ENCODE peak calls at places on chromosomes 6 and 20, in nine cellular contexts. Y is thoracic aorta; S is CD8-positive, alpha-beta T cell; M is aorta; T is uterus; C is body of pancreas; G is heart left ventricle; D is ovary; W is IMR-90. H is an unnamed sample. For H3K36me3, the result is how much of the 10 kb centered on the place peaks cover.

GRCh38 chr6:36754582-36755434 is 57.2 kb downstream of the RAB44 start:
- DNase-seq in Y (no peak), S (no peak), M (no peak), T (no peak), C (no peak), G (no peak), D (no peak), W (no peak), H (no peak)

GRCh38 chr6:26233608-26234420 is 131.2 kb upstream of the BTN3A2 start:
- DNase-seq in Y (no peak), S (peak), M (peak), T (no peak), C (peak), G (peak), D (no peak), W (peak), H (no peak)

GRCh38 chr6:48087448-48087847 is 23.5 kb downstream of the PTCHD4 start:
- DNase-seq in Y (no peak), S (no peak), M (no peak), T (no peak), C (no peak), G (no peak), D (no peak), W (peak), H (no peak)

GRCh38 chr20:17568972-17569471 is 853 bp upstream of the DSTN start:
- DNase-seq in Y (peak), S (no peak), M (peak), T (peak), C (peak), G (peak), D (peak), W (peak), H (peak)

GRCh38 chr6:108168501-108168979 is 2.7 kb downstream of the NR2E1 start:
- DNase-seq in Y (no peak), S (no peak), M (no peak), T (no peak), C (peak), G (peak), D (no peak), W (no peak), H (no peak)

GRCh38 chr6:51613558-51613957 is 473.9 kb downstream of the PKHD1 start:
- DNase-seq in Y (no peak), S (no peak), M (no peak), T (no peak), C (no peak), G (no peak), D (no peak), W (no peak), H (no peak)

GRCh38 chr6:168130683-168131371 is 51.8 kb upstream of the FRMD1 start:
- DNase-seq in Y (no peak), S (peak), M (no peak), T (no peak), C (no peak), G (no peak), D (no peak), W (no peak), H (no peak)

GRCh38 chr20:4384961-4385360 is 336.7 kb upstream of the PRND start:
- DNase-seq in Y (no peak), S (no peak), M (no peak), T (no peak), C (no peak), G (no peak), D (no peak), W (no peak), H (no peak)

GRCh38 chr6:90739339-90739738 is 152.5 kb upstream of the MAP3K7 start:
- DNase-seq in Y (no peak), S (no peak), M (no peak), T (no peak), C (no peak), G (no peak), D (no peak), W (no peak), H (no peak)

GRCh38 chr6:16800942-16801341 is 39.7 kb upstream of the ATXN1 start:
- DNase-seq in Y (no peak), S (no peak), M (no peak), T (no peak), C (no peak), G (no peak), D (no peak), W (peak), H (peak)

GRCh38 chr6:156102129-156102528 is 646.5 kb upstream of the NOX3 start:
- DNase-seq in Y (no peak), S (no peak), M (no peak), T (no peak), C (no peak), G (no peak), D (no peak), W (peak), H (peak)

GRCh38 chr6:47343631-47344421 is 34.1 kb upstream of the TNFRSF21 start:
- DNase-seq in Y (no peak), S (no peak), M (no peak), T (no peak), C (peak), G (no peak), D (no peak), W (no peak), H (no peak)

GRCh38 chr6:37209461-37210205 is 39.7 kb downstream of the PIM1 start:
- DNase-seq in Y (no peak), S (peak), M (no peak), T (no peak), C (no peak), G (no peak), D (no peak), W (no peak), H (no peak)

GRCh38 chr6:132768051-132768517 is 10.4 kb upstream of the VNN2 start:
- DNase-seq in Y (no peak), S (peak), M (peak), T (no peak), C (peak), G (peak), D (no peak), W (no peak), H (no peak)

GRCh38 chr6:41636803-41637178 is 1.5 kb upstream of the MDFI start:
- DNase-seq in Y (no peak), S (no peak), M (no peak), T (no peak), C (peak), G (no peak), D (no peak), W (no peak), H (no peak)

GRCh38 chr6:11093065-11093590 is 506 bp upstream of the SMIM13 start:
- DNase-seq in Y (no peak), S (no peak), M (no peak), T (no peak), C (peak), G (no peak), D (no peak), W (peak), H (no peak)

GRCh38 chr6:168100803-168101095 is 21.7 kb upstream of the FRMD1 start:
- DNase-seq in Y (no peak), S (no peak), M (peak), T (no peak), C (no peak), G (peak), D (no peak), W (no peak), H (no peak)

GRCh38 chr20:39106791-39107190 is 144.6 kb downstream of the DHX35 start:
- DNase-seq in Y (no peak), S (no peak), M (no peak), T (no peak), C (no peak), G (no peak), D (no peak), W (no peak), H (no peak)

GRCh38 chr6:107720762-107721161 is 103.4 kb downstream of the SCML4 start:
- DNase-seq in Y (no peak), S (no peak), M (no peak), T (no peak), C (no peak), G (no peak), D (no peak), W (no peak), H (no peak)

GRCh38 chr6:129475477-129476247 is 234.3 kb downstream of the ARHGAP18 start:
- DNase-seq in Y (no peak), S (no peak), M (no peak), T (no peak), C (no peak), G (no peak), D (no peak), W (peak), H (no peak)

GRCh38 chr6:36848658-36849441 is 9.6 kb upstream of the CPNE5 start:
- DNase-seq in Y (no peak), S (no peak), M (no peak), T (peak), C (peak), G (peak), D (no peak), W (no peak), H (no peak)

GRCh38 chr6:139531148-139531547 is 156.7 kb upstream of the CITED2 start:
- DNase-seq in Y (no peak), S (peak), M (no peak), T (no peak), C (no peak), G (no peak), D (no peak), W (peak), H (peak)

GRCh38 chr6:157381631-157382621 is 936 bp downstream of the ZDHHC14 start:
- DNase-seq in Y (no peak), S (peak), M (peak), T (peak), C (peak), G (peak), D (peak), W (peak), H (peak)

GRCh38 chr20:46951840-46952497 is 57.3 kb downstream of the EYA2 start:
- DNase-seq in Y (no peak), S (no peak), M (no peak), T (no peak), C (no peak), G (no peak), D (no peak), W (peak), H (no peak)

GRCh38 chr6:166563805-166564204 is 22.7 kb downstream of the RAMACL start:
- DNase-seq in Y (no peak), S (no peak), M (no peak), T (no peak), C (no peak), G (no peak), D (no peak), W (no peak), H (no peak)

GRCh38 chr6:89574860-89575561 is 63.5 kb downstream of the LYRM2 start:
- DNase-seq in Y (no peak), S (no peak), M (no peak), T (no peak), C (no peak), G (no peak), D (no peak), W (no peak), H (no peak)

GRCh38 chr6:3747100-3747737 is 4.3 kb downstream of the PXDC1 start:
- DNase-seq in Y (no peak), S (no peak), M (peak), T (no peak), C (no peak), G (no peak), D (no peak), W (no peak), H (no peak)

GRCh38 chr20:36854343-36855240 is 21.3 kb upstream of the TLDC2 start:
- DNase-seq in Y (no peak), S (no peak), M (no peak), T (no peak), C (no peak), G (no peak), D (no peak), W (peak), H (no peak)

GRCh38 chr20:3473324-3473723 is 2.5 kb downstream of the ATRN start:
- DNase-seq in Y (no peak), S (no peak), M (no peak), T (no peak), C (no peak), G (no peak), D (no peak), W (no peak), H (no peak)

DNA sequence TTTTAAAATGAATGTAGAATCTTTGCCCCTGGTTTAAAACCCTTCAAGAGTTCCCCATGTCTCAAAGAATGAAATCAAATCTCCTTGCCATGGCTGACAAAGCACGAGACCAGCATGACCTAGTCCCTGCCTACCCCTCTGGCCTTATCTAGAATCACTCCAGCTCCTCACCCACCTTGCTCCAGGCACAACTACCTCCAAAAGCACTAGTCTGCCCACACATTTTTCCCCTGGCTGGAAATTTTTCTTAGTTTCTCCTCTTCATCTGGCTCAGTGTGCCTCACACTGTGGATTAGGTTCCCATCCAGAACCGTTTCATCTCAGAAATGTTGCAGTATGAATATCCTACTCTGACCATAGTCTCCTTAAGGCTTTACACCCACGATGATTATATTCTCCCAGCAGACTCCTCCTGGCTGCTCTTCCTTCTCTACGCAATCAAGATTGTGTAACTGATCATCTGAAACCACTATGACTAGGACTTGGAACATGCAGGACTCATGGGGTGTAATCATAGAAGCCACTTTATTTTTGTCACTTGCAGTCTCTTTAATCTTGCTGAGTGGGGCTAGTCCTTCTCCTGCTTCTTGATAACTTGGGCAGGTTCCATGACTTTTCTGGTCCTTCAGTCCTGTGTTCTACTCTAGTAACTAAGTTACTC is 7.8 kb upstream of the MRS2 start:
- DNase-seq in Y (no peak), S (no peak), M (no peak), T (no peak), C (no peak), G (no peak), D (no peak), W (peak), H (peak)
- H3K27ac ChIP-seq in Y (no peak), S (no peak), M (no peak), T (no peak), C (no peak), G (no peak), D (no peak), W (peak), H (no peak)

GRCh38 chr6:74785236-74785635 is 420.6 kb downstream of the COL12A1 start:
- DNase-seq in Y (no peak), S (no peak), M (no peak), T (no peak), C (no peak), G (no peak), D (no peak), W (peak), H (no peak)
- H3K4me3 ChIP-seq in Y (no peak), S (no peak), M (no peak), T (no peak), C (no peak), G (no peak), D (no peak), W (no peak), H (no peak)

GRCh38 chr6:15088904-15089568 is 156.8 kb upstream of the JARID2 start:
- DNase-seq in Y (no peak), S (no peak), M (no peak), T (no peak), C (no peak), G (no peak), D (no peak), W (no peak), H (no peak)

GRCh38 chr6:15087234-15087633 is 158.6 kb upstream of the JARID2 start:
- DNase-seq in Y (no peak), S (no peak), M (no peak), T (no peak), C (no peak), G (no peak), D (no peak), W (no peak), H (no peak)

GRCh38 chr6:15089569-15090144 is 156.2 kb upstream of the JARID2 start:
- DNase-seq in Y (no peak), S (no peak), M (no peak), T (peak), C (peak), G (no peak), D (no peak), W (no peak), H (no peak)

GRCh38 chr6:15090145-15090579 is 155.7 kb upstream of the JARID2 start:
- DNase-seq in Y (no peak), S (no peak), M (no peak), T (peak), C (no peak), G (no peak), D (no peak), W (no peak), H (no peak)

DNA sequence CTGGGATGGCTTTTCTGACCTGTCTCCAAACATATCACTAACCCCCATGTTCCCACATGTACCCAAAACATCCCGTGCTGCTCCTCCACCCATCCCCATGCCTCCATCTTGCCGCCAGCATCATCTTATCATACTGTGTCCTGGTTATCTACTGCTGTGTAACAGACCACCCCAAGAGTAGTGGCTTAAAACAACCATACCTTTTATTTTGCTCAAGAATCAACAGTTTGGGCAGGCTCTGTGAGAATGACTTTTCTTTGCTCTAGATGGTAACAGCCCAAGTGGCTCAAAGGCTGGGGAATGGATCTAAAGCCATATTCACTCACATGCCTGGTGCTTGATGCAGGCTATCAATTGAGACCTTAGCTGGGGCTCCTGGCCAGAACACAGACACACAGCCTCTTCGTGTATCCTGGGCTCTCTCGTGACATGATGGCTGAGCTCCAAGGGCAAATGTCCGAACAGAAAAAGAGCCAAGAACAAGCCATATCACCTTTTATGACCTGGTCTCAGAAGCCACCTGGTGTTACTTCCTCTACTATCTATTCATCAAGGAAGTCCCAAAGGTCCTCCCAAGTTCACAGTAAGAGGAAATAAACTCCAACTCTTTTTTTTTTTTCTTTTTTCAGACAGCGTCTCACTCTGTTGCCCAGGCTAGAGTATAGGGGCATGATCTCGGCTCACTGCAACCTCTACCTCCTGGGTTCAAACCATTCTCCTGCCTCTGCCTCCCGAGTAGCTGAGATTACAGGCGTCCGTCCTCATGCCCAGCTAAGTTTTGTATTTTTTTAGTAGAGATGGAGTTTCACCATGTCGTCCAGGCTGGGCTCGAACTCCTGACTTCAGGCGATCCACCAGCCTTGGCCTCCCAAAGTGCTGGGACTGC is 159.4 kb upstream of the JARID2 start:
- DNase-seq in Y (no peak), S (no peak), M (no peak), T (no peak), C (no peak), G (no peak), D (no peak), W (no peak), H (no peak)
- H3K36me3 ChIP-seq in Y (under half), S (under half), M (under half), T (under half), C (under half), G (under half), D (under half), W (under half), H (under half)

GRCh38 chr6:29941916-29942274 is 437 bp upstream of the HLA-A start:
- DNase-seq in Y (no peak), S (no peak), M (no peak), T (no peak), C (no peak), G (no peak), D (no peak), W (no peak), H (no peak)

GRCh38 chr6:29943053-29943966 is 978 bp downstream of the HLA-A start:
- DNase-seq in Y (no peak), S (no peak), M (no peak), T (no peak), C (peak), G (no peak), D (no peak), W (no peak), H (no peak)

GRCh38 chr6:29942275-29943052 is at the start of gene HLA-A:
- DNase-seq in Y (peak), S (peak), M (peak), T (peak), C (peak), G (peak), D (peak), W (peak), H (peak)

GRCh38 chr6:29941006-29941405 is 1.3 kb upstream of the HLA-A start:
- DNase-seq in Y (no peak), S (no peak), M (no peak), T (no peak), C (no peak), G (no peak), D (no peak), W (no peak), H (no peak)

DNA sequence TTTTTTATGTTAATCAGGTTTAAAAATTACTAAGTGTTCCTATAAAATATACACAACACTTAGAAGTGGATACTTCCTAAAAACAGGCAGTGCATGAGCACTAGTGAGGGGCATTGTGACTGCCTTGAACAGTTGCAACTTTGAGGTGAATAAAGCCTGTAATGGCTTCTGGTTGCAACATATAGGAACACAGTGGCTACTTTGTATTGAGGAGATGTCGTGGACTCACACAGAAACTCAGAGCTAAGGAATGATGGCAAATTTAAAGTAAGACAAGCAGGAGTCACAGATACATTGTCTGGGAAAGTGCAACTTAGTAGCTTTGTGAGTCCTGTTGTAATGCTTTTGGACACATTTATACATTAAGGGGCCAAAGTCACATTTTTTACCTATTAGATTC is 856 bp upstream of the HLA-A start:
- DNase-seq in Y (no peak), S (no peak), M (no peak), T (no peak), C (no peak), G (no peak), D (no peak), W (peak), H (no peak)
- H3K27ac ChIP-seq in Y (peak), S (peak), M (no peak), T (peak), C (peak), G (peak), D (peak), W (no peak), H (peak)

GRCh38 chr20:13283869-13284268 is 62.8 kb downstream of the ISM1 start:
- DNase-seq in Y (no peak), S (no peak), M (no peak), T (no peak), C (no peak), G (no peak), D (no peak), W (no peak), H (no peak)

GRCh38 chr20:13286600-13286999 is 65.5 kb downstream of the ISM1 start:
- DNase-seq in Y (no peak), S (no peak), M (no peak), T (no peak), C (peak), G (no peak), D (no peak), W (no peak), H (no peak)

GRCh38 chr20:13286052-13286451 is 65.0 kb downstream of the ISM1 start:
- DNase-seq in Y (no peak), S (no peak), M (no peak), T (no peak), C (no peak), G (no peak), D (no peak), W (no peak), H (no peak)

GRCh38 chr20:13284830-13285229 is 63.8 kb downstream of the ISM1 start:
- DNase-seq in Y (no peak), S (no peak), M (no peak), T (no peak), C (no peak), G (no peak), D (no peak), W (no peak), H (no peak)

GRCh38 chr20:13285408-13285807 is 64.3 kb downstream of the ISM1 start:
- DNase-seq in Y (no peak), S (no peak), M (no peak), T (no peak), C (no peak), G (no peak), D (no peak), W (no peak), H (no peak)
- H3K4me3 ChIP-seq in Y (no peak), S (no peak), M (no peak), T (no peak), C (no peak), G (no peak), D (no peak), W (no peak), H (no peak)